ENCODE peak calls at places on chromosome 9, in eight cellular contexts. H is CD4-positive, CD25-positive, alpha-beta regulatory T cell; D is gastrocnemius medialis; K is psoas muscle; U is lung; P is CD4-positive, alpha-beta memory T cell; I is heart left ventricle; O is heart right ventricle. R is an unnamed sample.

GRCh38 chr9:84667571-84668203 is 1.8 kb upstream of the NTRK2 start:
- DNase-seq in O (peak; percentile 5), D (no peak), P (no peak), K (no peak), H (no peak), U (no peak), I (no peak), R (no peak)

GRCh38 chr9:128249914-128250838 is 25.6 kb downstream of the GOLGA2 start:
- DNase-seq in U (peak; percentile 95), H (peak; percentile 96), P (peak; percentile 95), I (peak; percentile 69), K (peak; percentile 93), D (peak; percentile 52), O (peak; percentile 69), R (peak; percentile 98)

GRCh38 chr9:37438359-37438758 is 15.9 kb downstream of the GRHPR start:
- DNase-seq in K (no peak), I (no peak), O (no peak), D (no peak), P (no peak), U (no peak), H (no peak), R (no peak)

GRCh38 chr9:16870606-16871357 is at the start of gene BNC2:
- DNase-seq in O (peak; percentile 24), P (no peak), D (no peak), H (no peak), I (peak; percentile 44), K (peak; percentile 82), U (no peak), R (no peak)

GRCh38 chr9:128702445-128702948 is at the start of gene PKN3:
- DNase-seq in K (peak; percentile 93), H (peak; percentile 79), P (peak; percentile 79), U (peak; percentile 86), D (peak; percentile 57), O (peak; percentile 90), I (peak; percentile 87), R (peak; percentile 81)

GRCh38 chr9:116464987-116465571 is 222.0 kb upstream of the TRIM32 start:
- DNase-seq in D (no peak), I (no peak), O (no peak), K (no peak), P (no peak), U (no peak), H (no peak), R (no peak)

GRCh38 chr9:715743-716400 is 125.6 kb upstream of the DMRT1 start:
- DNase-seq in H (no peak), P (no peak), I (no peak), O (no peak), D (no peak), K (no peak), U (no peak), R (no peak)

GRCh38 chr9:137311971-137312851 is 10.1 kb upstream of the NRARP start:
- DNase-seq in D (no peak), K (no peak), U (no peak), O (no peak), I (no peak), P (no peak), H (no peak), R (no peak)

GRCh38 chr9:78871452-78872331 is 574.8 kb downstream of the PSAT1 start:
- DNase-seq in P (no peak), D (no peak), K (no peak), O (no peak), U (no peak), I (no peak), H (no peak), R (no peak)

GRCh38 chr9:37582548-37583157 is 6.5 kb upstream of the FBXO10 start:
- DNase-seq in H (peak; percentile 24), P (peak; percentile 30), K (no peak), U (no peak), D (no peak), O (no peak), I (no peak), R (no peak)

GRCh38 chr9:17725399-17726010 is 146.6 kb downstream of the SH3GL2 start:
- DNase-seq in P (no peak), H (no peak), O (no peak), U (no peak), I (no peak), K (no peak), D (no peak), R (no peak)

GRCh38 chr9:112925058-112925641 is 34.5 kb upstream of the SLC46A2 start:
- DNase-seq in K (no peak), H (no peak), D (no peak), P (no peak), U (no peak), I (no peak), O (no peak), R (no peak)

GRCh38 chr9:100084145-100084478 is 14.7 kb downstream of the ERP44 start:
- DNase-seq in H (no peak), K (no peak), I (no peak), P (no peak), U (no peak), D (no peak), O (no peak), R (no peak)

GRCh38 chr9:21873540-21874221 is 71.2 kb downstream of the MTAP start:
- DNase-seq in I (no peak), H (no peak), P (no peak), K (no peak), D (no peak), O (no peak), U (no peak), R (no peak)

GRCh38 chr9:89498845-89499480 is 1.1 kb upstream of the SEMA4D start:
- DNase-seq in P (peak; percentile 61), H (peak; percentile 58), I (no peak), D (no peak), O (no peak), U (no peak), K (no peak), R (peak; percentile 75)

GRCh38 chr9:20873240-20873860 is 158.1 kb downstream of the HACD4 start:
- DNase-seq in I (no peak), O (no peak), K (no peak), H (no peak), P (no peak), D (no peak), U (no peak), R (no peak)

GRCh38 chr9:19161257-19162025 is 34.1 kb upstream of the PLIN2 start:
- DNase-seq in U (peak; percentile 75), D (peak; percentile 72), P (peak; percentile 58), I (no peak), K (no peak), H (peak; percentile 51), O (no peak), R (peak; percentile 41)

GRCh38 chr9:94139672-94140417 is 55.6 kb downstream of the PTPDC1 start:
- DNase-seq in H (no peak), U (peak; percentile 78), K (peak; percentile 93), P (no peak), I (peak; percentile 88), O (peak; percentile 90), D (peak; percentile 69), R (no peak)

GRCh38 chr9:94140791-94141790 is 56.8 kb downstream of the PTPDC1 start:
- DNase-seq in K (peak; percentile 56), P (no peak), H (no peak), U (no peak), D (no peak), O (no peak), I (no peak), R (no peak)

GRCh38 chr9:94140418-94140780 is 56.1 kb downstream of the PTPDC1 start:
- DNase-seq in I (no peak), O (no peak), P (no peak), U (no peak), D (no peak), K (no peak), H (no peak), R (no peak)

GRCh38 chr9:94134629-94135028 is 50.4 kb downstream of the PTPDC1 start:
- DNase-seq in U (no peak), O (no peak), H (no peak), P (no peak), K (no peak), I (no peak), D (no peak), R (no peak)

GRCh38 chr9:94135222-94135621 is 51.0 kb downstream of the PTPDC1 start:
- DNase-seq in I (no peak), P (no peak), O (no peak), H (no peak), D (peak; percentile 42), U (no peak), K (no peak), R (no peak)
- H3K27ac ChIP-seq in I (peak overlapping the region; percentile 60), P (no peak overlapping the region), O (peak overlapping the region; percentile 69), H (no peak overlapping the region), D (peak overlapping the region; percentile 82), U (peak overlapping the region; percentile 57), K (peak overlapping the region; percentile 58), R (no peak overlapping the region)

GRCh38 chr9:133484671-133485437 is 6.0 kb upstream of the SLC2A6 start:
- DNase-seq in H (no peak), O (no peak), U (no peak), P (no peak), I (no peak), K (peak; percentile 42), D (no peak), R (no peak)

GRCh38 chr9:133488686-133489252 is 9.9 kb upstream of the SLC2A6 start:
- DNase-seq in I (no peak), P (no peak), K (peak; percentile 23), H (no peak), U (no peak), O (no peak), D (no peak), R (no peak)

GRCh38 chr9:133489253-133490190 is 10.6 kb upstream of the SLC2A6 start:
- DNase-seq in D (no peak), P (no peak), U (no peak), I (no peak), O (no peak), H (no peak), K (peak; percentile 20), R (peak; percentile 35)

GRCh38 chr9:133485531-133486260 is 6.8 kb upstream of the SLC2A6 start:
- DNase-seq in U (no peak), K (peak; percentile 46), H (no peak), D (no peak), I (no peak), P (no peak), O (no peak), R (peak; percentile 47)

GRCh38 chr9:133487331-133487725 is 8.4 kb upstream of the SLC2A6 start:
- DNase-seq in K (peak; percentile 8), I (no peak), P (no peak), O (no peak), U (no peak), D (no peak), H (no peak), R (no peak)
- H3K4me1 ChIP-seq in K (peaks cover 12% of the 10 kb centered on the region), I (peaks cover 11% of the 10 kb centered on the region), P (peaks cover 5% of the 10 kb centered on the region), O (peaks cover 7% of the 10 kb centered on the region), U (no peaks in the 10 kb centered on the region), D (peaks cover 12% of the 10 kb centered on the region), H (peaks cover 6% of the 10 kb centered on the region), R (peaks cover 6% of the 10 kb centered on the region)

GRCh38 chr9:126612813-126613641 is 701 bp upstream of the LMX1B start:
- DNase-seq in K (no peak), P (no peak), H (no peak), U (no peak), I (no peak), O (no peak), D (no peak), R (no peak)
- H3K4me3 ChIP-seq in K (peak overlapping the region; percentile 60), P (no peak overlapping the region), H (no peak overlapping the region), U (no peak overlapping the region), I (peak overlapping the region; percentile 30), O (peak overlapping the region; percentile 55), D (peak overlapping the region; percentile 42), R (no peak overlapping the region)

DNA sequence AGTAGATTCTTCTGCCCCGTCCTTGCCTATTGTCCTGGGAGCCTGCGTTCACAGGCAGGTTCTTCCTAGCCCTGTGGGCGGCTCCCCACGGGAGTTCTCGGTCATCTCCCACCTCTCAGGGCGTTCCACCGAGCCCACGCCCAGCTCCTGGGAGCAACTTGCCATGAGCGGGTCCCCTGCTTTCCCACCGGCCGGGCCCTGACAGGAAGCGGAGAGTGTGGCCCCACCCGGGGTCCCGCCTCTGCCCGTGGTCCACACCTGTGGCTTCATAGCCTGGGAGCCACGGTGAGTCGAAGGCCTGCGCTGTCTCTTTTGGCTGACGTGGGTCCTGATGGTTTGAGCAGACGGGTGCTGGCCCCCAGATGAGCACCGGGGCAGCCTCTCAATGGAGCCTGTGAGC is 43.2 kb downstream of the KCNT1 start:
- DNase-seq in K (no peak), D (no peak), H (no peak), U (no peak), P (no peak), I (no peak), O (no peak), R (no peak)
- H3K27ac ChIP-seq in K (peak overlapping the region; percentile 77), D (peak overlapping the region; percentile 92), H (no peak overlapping the region), U (no peak overlapping the region), P (no peak overlapping the region), I (no peak overlapping the region), O (no peak overlapping the region), R (no peak overlapping the region)